ENCODE peak calls at places on chromosomes 4 and X, in four cellular contexts. H is GM12878, T is HepG2, Y is K562. S is an unnamed sample.
A peak's percentile ranks its signal among the peaks of the same experiment; 100 is the strongest.

GRCh38 chr4:15754323-15754722 is 23.8 kb upstream of the CD38 start:
- DNase-seq in T (no peak), Y (no peak), H (no peak), S (no peak)

GRCh38 chrX:10648608-10649007 is 28.2 kb upstream of the MID1 start:
- DNase-seq in Y (no peak), H (no peak), T (no peak), S (peak; percentile 57)

GRCh38 chr4:41142946-41143720 is 71.2 kb downstream of the APBB2 start:
- DNase-seq in H (no peak), T (no peak), Y (no peak), S (no peak)

GRCh38 chrX:17425151-17425550 is 50.2 kb downstream of the NHS start:
- DNase-seq in Y (no peak), T (no peak), H (no peak), S (no peak)

GRCh38 chr4:128600996-128601857 is 208.3 kb upstream of the JADE1 start:
- DNase-seq in Y (peak; percentile 60), T (peak; percentile 93), H (no peak), S (peak; percentile 12)

GRCh38 chrX:53374222-53374820 is 48.1 kb downstream of the SMC1A start:
- DNase-seq in T (no peak), Y (peak; percentile 71), H (no peak), S (no peak)

GRCh38 chr4:85482000-85482738 is 7.2 kb downstream of the ARHGAP24 start:
- DNase-seq in Y (no peak), T (no peak), H (no peak), S (no peak)

GRCh38 chrX:136457303-136457917 is 30.3 kb upstream of the BRS3 start:
- DNase-seq in Y (no peak), T (no peak), H (no peak), S (no peak)

GRCh38 chrX:16479206-16479869 is 170.6 kb upstream of the S100G start:
- DNase-seq in T (peak; percentile 20), Y (no peak), H (no peak), S (no peak)

GRCh38 chrX:70664726-70665125 is 220.1 kb downstream of the DLG3 start:
- DNase-seq in H (no peak), Y (no peak), T (peak; percentile 19), S (peak; percentile 21)

GRCh38 chrX:46295963-46296362 is 249.3 kb downstream of the ZNF674 start:
- DNase-seq in H (no peak), T (peak; percentile 56), Y (no peak), S (no peak)

GRCh38 chr4:140049924-140050681 is 103.9 kb downstream of the MAML3 start:
- DNase-seq in T (no peak), Y (no peak), H (no peak), S (peak; percentile 54)

GRCh38 chr4:117479673-117480072 is 394.3 kb upstream of the TRAM1L1 start:
- DNase-seq in H (no peak), T (no peak), Y (no peak), S (no peak)

GRCh38 chr4:95596676-95597075 is 47.9 kb upstream of the UNC5C start:
- DNase-seq in H (no peak), Y (no peak), T (no peak), S (no peak)

GRCh38 chrX:153794897-153795816 is 689 bp downstream of the SSR4 start:
- DNase-seq in H (no peak), Y (peak; percentile 51), T (no peak), S (peak; percentile 23)

GRCh38 chr4:107824367-107825071 is at the start of gene SGMS2:
- DNase-seq in H (no peak), Y (peak; percentile 21), T (peak; percentile 55), S (peak; percentile 61)

GRCh38 chrX:133884430-133885394 is 100.7 kb downstream of the GPC3 start:
- DNase-seq in T (peak; percentile 63), H (no peak), Y (no peak), S (no peak)

GRCh38 chrX:107563851-107564250 is 64.5 kb upstream of the PRPS1 start:
- DNase-seq in H (no peak), T (no peak), Y (no peak), S (no peak)

DNA sequence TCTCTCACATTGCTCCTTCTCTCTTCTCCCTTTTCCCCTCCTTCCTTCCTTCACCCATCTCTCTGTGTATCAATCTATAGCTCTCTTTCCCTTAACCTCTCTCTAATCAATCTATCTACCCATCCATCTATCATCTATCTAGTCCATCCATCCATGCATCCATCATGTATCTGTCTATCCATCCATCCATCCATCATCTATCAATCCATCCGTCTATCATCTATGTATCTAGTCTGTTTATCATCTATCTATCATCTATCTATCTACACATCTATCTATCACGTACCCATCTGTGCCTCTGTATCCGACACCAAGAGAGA is 307.5 kb downstream of the DHRSX start:
- DNase-seq in Y (no peak), H (no peak), T (no peak), S (no peak)
- TF ChIP-seq FOXM1 in Y (no peak), H (no peak), T (no peak), S (no peak)

GRCh38 chr4:24924309-24924781 is 11.5 kb upstream of the CCDC149 start:
- DNase-seq in T (no peak), H (no peak), Y (no peak), S (no peak)
- TF ChIP-seq TARDBP in T (no peak), H (no peak), Y (no peak), S (no peak)

GRCh38 chr4:156778606-156779005 is 193.0 kb downstream of the PDGFC start:
- DNase-seq in Y (no peak), T (peak; percentile 45), H (no peak), S (no peak)

GRCh38 chr4:156779774-156780173 is 191.8 kb downstream of the PDGFC start:
- DNase-seq in H (no peak), Y (no peak), T (peak; percentile 86), S (no peak)

GRCh38 chr4:156778093-156778492 is 193.5 kb downstream of the PDGFC start:
- DNase-seq in Y (no peak), T (no peak), H (no peak), S (no peak)

GRCh38 chr4:156781852-156782251 is 189.7 kb downstream of the PDGFC start:
- DNase-seq in T (no peak), H (no peak), Y (no peak), S (no peak)

DNA sequence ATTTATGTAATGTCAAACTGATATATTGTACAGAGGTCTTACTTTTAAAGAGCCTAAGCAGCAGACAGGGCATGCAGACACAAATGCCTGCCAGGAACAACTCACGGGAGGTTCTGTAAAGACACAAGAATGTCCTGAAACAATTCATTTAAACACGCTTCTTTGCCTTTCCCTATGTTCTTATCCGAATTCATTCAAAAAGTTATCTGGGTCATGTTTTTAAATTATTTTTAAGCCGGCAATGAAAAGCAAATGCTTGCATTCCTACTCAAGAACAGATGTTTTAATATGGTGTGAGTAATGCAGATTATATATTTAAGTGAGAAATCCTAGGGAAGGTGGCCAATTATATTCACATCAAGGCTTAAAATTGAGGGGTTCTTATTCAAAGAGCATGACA is 192.6 kb downstream of the PDGFC start:
- DNase-seq in H (no peak), T (no peak), Y (no peak), S (no peak)
- TF ChIP-seq SP1 in H (no peak), T (no peak), Y (no peak), S (no peak)

GRCh38 chrX:13279279-13280009 is 40.4 kb downstream of the ATXN3L start:
- DNase-seq in Y (no peak), T (no peak), H (no peak), S (no peak)
- TF ChIP-seq FOXM1 in Y (no peak), T (no peak), H (no peak), S (no peak)

GRCh38 chr4:136319789-136320470 is 1212.4 kb downstream of the PCDH18 start:
- DNase-seq in H (no peak), T (peak; percentile 5), Y (no peak), S (no peak)
- TF ChIP-seq TARDBP in H (no peak), T (no peak), Y (no peak), S (no peak)

DNA sequence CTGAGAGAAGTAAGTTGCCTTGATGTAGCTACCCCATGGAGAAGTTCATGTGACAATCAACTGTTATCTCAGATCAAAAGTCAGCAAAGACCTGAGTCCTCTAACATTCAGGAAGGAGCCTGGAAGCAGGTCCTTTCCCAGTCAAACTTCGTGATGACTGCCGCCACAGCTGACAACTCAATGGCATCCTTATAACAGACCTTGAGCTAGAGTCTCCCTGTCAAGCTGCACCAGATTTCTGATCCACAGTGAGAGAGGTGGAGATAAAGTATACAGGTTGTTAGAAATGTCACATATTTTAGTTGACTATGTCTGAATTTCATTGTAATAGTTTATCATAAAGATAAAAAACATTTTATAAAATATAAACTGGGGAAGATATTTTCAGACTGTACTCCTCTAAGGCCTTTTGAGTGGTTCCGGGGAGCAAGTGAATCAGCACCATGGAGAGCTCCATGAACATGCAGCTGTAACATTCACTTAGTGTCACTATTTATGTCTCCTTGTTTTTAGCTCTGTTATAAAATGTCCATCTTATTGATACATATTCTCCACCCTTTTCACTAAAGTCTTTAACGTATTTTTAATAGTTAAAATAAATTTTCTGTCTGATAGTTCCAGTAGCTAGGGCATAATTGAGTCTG is 1653.5 kb upstream of the AGA start:
- DNase-seq in H (no peak), Y (peak; percentile 8), T (no peak), S (peak; percentile 5)
- TF ChIP-seq SP1 in H (no peak), Y (no peak), T (no peak), S (no peak)

GRCh38 chr4:181140037-181140603 is 1103.1 kb upstream of the TENM3 start:
- DNase-seq in H (no peak), T (no peak), Y (no peak), S (peak; percentile 13)
- TF ChIP-seq FOXM1 in H (no peak), T (no peak), Y (no peak), S (no peak)

GRCh38 chr4:173697840-173698239 is 167.8 kb upstream of the HAND2 start:
- DNase-seq in T (no peak), Y (no peak), H (no peak), S (no peak)
- TF ChIP-seq TARDBP in T (no peak), Y (no peak), H (no peak), S (no peak)

GRCh38 chr4:3760833-3761232 is 5.4 kb upstream of the ADRA2C start:
- DNase-seq in H (no peak), Y (no peak), T (no peak), S (no peak)
- TF ChIP-seq SP1 in H (no peak), Y (no peak), T (no peak), S (no peak)

DNA sequence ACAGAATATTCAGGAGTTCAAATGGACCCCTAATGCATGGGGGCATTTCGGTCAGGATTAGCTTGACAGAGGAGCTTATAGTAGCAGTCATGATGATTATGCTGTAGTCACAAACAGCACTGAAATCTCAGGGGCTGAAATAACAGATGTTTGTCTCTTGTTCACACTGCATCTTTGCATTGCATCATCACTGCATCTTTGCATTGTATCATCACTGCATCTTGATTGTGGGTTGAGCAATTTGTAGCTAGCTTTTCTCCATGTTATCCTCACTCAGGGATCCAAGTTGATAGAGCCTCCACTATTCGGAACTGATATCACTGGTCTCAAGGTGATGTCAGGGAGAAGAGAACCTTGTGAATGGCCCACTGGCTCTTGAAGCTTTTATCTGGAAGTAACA is 160.9 kb downstream of the GATB start:
- DNase-seq in T (no peak), Y (no peak), H (no peak), S (no peak)
- TF ChIP-seq FOXM1 in T (no peak), Y (no peak), H (no peak), S (no peak)